ENCODE peak calls at places on chromosomes 6 and 20, in seven cellular contexts. One of them, this sample, is unnamed. For H3K4me1, the result is how much of the 10 kb centered on the place peaks cover.

GRCh38 chr6:168871535-168872106 is 382.0 kb downstream of the THBS2 start:
- DNase-seq in body of pancreas: peak
- DNase-seq in ovary: no peak
- DNase-seq in A549: no peak
- DNase-seq in adrenal gland: no peak
- DNase-seq in GM12878: no peak
- DNase-seq in heart left ventricle: no peak
- DNase-seq in this sample: no peak

GRCh38 chr6:166646716-166647115 is 19.7 kb upstream of the RPS6KA2 start:
- DNase-seq in adrenal gland: no peak
- DNase-seq in ovary: no peak
- DNase-seq in A549: no peak
- DNase-seq in body of pancreas: peak
- DNase-seq in heart left ventricle: no peak
- DNase-seq in GM12878: no peak
- DNase-seq in this sample: no peak

GRCh38 chr20:8438748-8439147 is 306.7 kb downstream of the PLCB1 start:
- DNase-seq in A549: no peak
- DNase-seq in heart left ventricle: no peak
- DNase-seq in adrenal gland: no peak
- DNase-seq in ovary: no peak
- DNase-seq in GM12878: no peak
- DNase-seq in body of pancreas: no peak
- DNase-seq in this sample: no peak

GRCh38 chr6:114997813-114998292 is 655.0 kb upstream of the HS3ST5 start:
- DNase-seq in ovary: no peak
- DNase-seq in adrenal gland: no peak
- DNase-seq in A549: peak
- DNase-seq in body of pancreas: no peak
- DNase-seq in heart left ventricle: no peak
- DNase-seq in GM12878: peak
- DNase-seq in this sample: no peak

GRCh38 chr20:17969276-17969883 is 562 bp downstream of the MGME1 start:
- DNase-seq in body of pancreas: peak
- DNase-seq in ovary: no peak
- DNase-seq in A549: peak
- DNase-seq in adrenal gland: peak
- DNase-seq in GM12878: no peak
- DNase-seq in heart left ventricle: peak
- DNase-seq in this sample: peak

GRCh38 chr6:24743265-24743943 is 24.4 kb upstream of the C6orf62 start:
- DNase-seq in A549: peak
- DNase-seq in ovary: no peak
- DNase-seq in GM12878: peak
- DNase-seq in heart left ventricle: no peak
- DNase-seq in adrenal gland: peak
- DNase-seq in body of pancreas: peak
- DNase-seq in this sample: no peak

GRCh38 chr6:15457903-15458530 is 204.8 kb downstream of the DTNBP1 start:
- DNase-seq in adrenal gland: no peak
- DNase-seq in ovary: no peak
- DNase-seq in GM12878: peak
- DNase-seq in A549: no peak
- DNase-seq in heart left ventricle: no peak
- DNase-seq in body of pancreas: no peak
- DNase-seq in this sample: no peak

GRCh38 chr6:169782966-169783760 is 31.7 kb downstream of the ERMARD start:
- DNase-seq in adrenal gland: peak
- DNase-seq in GM12878: no peak
- DNase-seq in heart left ventricle: no peak
- DNase-seq in body of pancreas: no peak
- DNase-seq in A549: no peak
- DNase-seq in ovary: no peak
- DNase-seq in this sample: no peak

GRCh38 chr6:150697515-150697914 is 97.8 kb downstream of the PLEKHG1 start:
- DNase-seq in adrenal gland: no peak
- DNase-seq in heart left ventricle: no peak
- DNase-seq in GM12878: no peak
- DNase-seq in body of pancreas: no peak
- DNase-seq in ovary: no peak
- DNase-seq in A549: peak
- DNase-seq in this sample: no peak

GRCh38 chr20:52105045-52105572 is 86.5 kb downstream of the ZFP64 start:
- DNase-seq in GM12878: no peak
- DNase-seq in body of pancreas: peak
- DNase-seq in A549: peak
- DNase-seq in adrenal gland: no peak
- DNase-seq in ovary: peak
- DNase-seq in heart left ventricle: no peak
- DNase-seq in this sample: no peak

GRCh38 chr6:24524801-24525200 is 30.0 kb downstream of the ALDH5A1 start:
- DNase-seq in heart left ventricle: no peak
- DNase-seq in adrenal gland: no peak
- DNase-seq in A549: peak
- DNase-seq in body of pancreas: no peak
- DNase-seq in ovary: no peak
- DNase-seq in GM12878: no peak
- DNase-seq in this sample: no peak

GRCh38 chr6:2111162-2111677 is 134.2 kb downstream of the GMDS start:
- DNase-seq in body of pancreas: no peak
- DNase-seq in heart left ventricle: no peak
- DNase-seq in GM12878: peak
- DNase-seq in A549: peak
- DNase-seq in ovary: no peak
- DNase-seq in adrenal gland: no peak
- DNase-seq in this sample: no peak

GRCh38 chr6:41336824-41337223 is 1.4 kb downstream of the NCR2 start:
- DNase-seq in heart left ventricle: no peak
- DNase-seq in ovary: no peak
- DNase-seq in A549: no peak
- DNase-seq in GM12878: no peak
- DNase-seq in adrenal gland: no peak
- DNase-seq in body of pancreas: no peak
- DNase-seq in this sample: no peak

GRCh38 chr20:2326046-2326445 is 30.2 kb downstream of the TGM3 start:
- DNase-seq in A549: no peak
- DNase-seq in heart left ventricle: no peak
- DNase-seq in adrenal gland: no peak
- DNase-seq in GM12878: no peak
- DNase-seq in ovary: no peak
- DNase-seq in body of pancreas: no peak
- DNase-seq in this sample: no peak

GRCh38 chr6:169668203-169668847 is 33.5 kb downstream of the WDR27 start:
- DNase-seq in body of pancreas: no peak
- DNase-seq in GM12878: no peak
- DNase-seq in heart left ventricle: no peak
- DNase-seq in A549: no peak
- DNase-seq in adrenal gland: no peak
- DNase-seq in ovary: no peak
- DNase-seq in this sample: no peak

GRCh38 chr6:125728739-125729138 is 20.7 kb upstream of the HEY2 start:
- DNase-seq in body of pancreas: peak
- DNase-seq in GM12878: no peak
- DNase-seq in adrenal gland: no peak
- DNase-seq in heart left ventricle: no peak
- DNase-seq in A549: no peak
- DNase-seq in ovary: no peak
- DNase-seq in this sample: no peak

GRCh38 chr6:39231386-39231785 is 2.1 kb upstream of the KCNK5 start:
- DNase-seq in heart left ventricle: no peak
- DNase-seq in body of pancreas: no peak
- DNase-seq in A549: no peak
- DNase-seq in adrenal gland: no peak
- DNase-seq in GM12878: no peak
- DNase-seq in ovary: no peak
- DNase-seq in this sample: no peak

GRCh38 chr6:142459267-142459666 is 157.5 kb downstream of the ADGRG6 start:
- DNase-seq in heart left ventricle: no peak
- DNase-seq in A549: no peak
- DNase-seq in body of pancreas: no peak
- DNase-seq in GM12878: no peak
- DNase-seq in ovary: no peak
- DNase-seq in adrenal gland: no peak
- DNase-seq in this sample: no peak

GRCh38 chr6:96570053-96570452 is 7.1 kb downstream of the FHL5 start:
- DNase-seq in heart left ventricle: no peak
- DNase-seq in ovary: no peak
- DNase-seq in body of pancreas: no peak
- DNase-seq in GM12878: no peak
- DNase-seq in adrenal gland: no peak
- DNase-seq in A549: no peak
- DNase-seq in this sample: no peak

GRCh38 chr6:25369450-25370086 is 90.4 kb downstream of the CARMIL1 start:
- DNase-seq in GM12878: no peak
- DNase-seq in adrenal gland: no peak
- DNase-seq in ovary: no peak
- DNase-seq in body of pancreas: peak
- DNase-seq in A549: no peak
- DNase-seq in heart left ventricle: no peak
- DNase-seq in this sample: peak

GRCh38 chr6:167956983-167957492 is 40.4 kb upstream of the KIF25 start:
- DNase-seq in A549: peak
- DNase-seq in adrenal gland: no peak
- DNase-seq in GM12878: no peak
- DNase-seq in ovary: no peak
- DNase-seq in body of pancreas: no peak
- DNase-seq in heart left ventricle: no peak
- DNase-seq in this sample: no peak

GRCh38 chr6:105757512-105758200 is 328.5 kb upstream of the PRDM1 start:
- DNase-seq in adrenal gland: no peak
- DNase-seq in heart left ventricle: no peak
- DNase-seq in GM12878: peak
- DNase-seq in ovary: no peak
- DNase-seq in A549: no peak
- DNase-seq in body of pancreas: no peak
- DNase-seq in this sample: peak

GRCh38 chr6:125529061-125529460 is 220.4 kb upstream of the HEY2 start:
- DNase-seq in GM12878: no peak
- DNase-seq in ovary: no peak
- DNase-seq in A549: no peak
- DNase-seq in body of pancreas: no peak
- DNase-seq in heart left ventricle: no peak
- DNase-seq in adrenal gland: no peak
- DNase-seq in this sample: no peak

GRCh38 chr6:168499045-168499650 is 58.2 kb downstream of the SMOC2 start:
- DNase-seq in body of pancreas: no peak
- DNase-seq in A549: no peak
- DNase-seq in adrenal gland: no peak
- DNase-seq in heart left ventricle: no peak
- DNase-seq in ovary: no peak
- DNase-seq in GM12878: no peak
- DNase-seq in this sample: no peak

GRCh38 chr6:11277275-11278206 is 45.1 kb upstream of the NEDD9 start:
- DNase-seq in A549: peak
- DNase-seq in heart left ventricle: peak
- DNase-seq in adrenal gland: peak
- DNase-seq in body of pancreas: peak
- DNase-seq in GM12878: peak
- DNase-seq in ovary: peak
- DNase-seq in this sample: no peak
- H3K4me1 ChIP-seq in A549: half or more
- H3K4me1 ChIP-seq in heart left ventricle: under half
- H3K4me1 ChIP-seq in adrenal gland: under half
- H3K4me1 ChIP-seq in body of pancreas: under half
- H3K4me1 ChIP-seq in GM12878: under half
- H3K4me1 ChIP-seq in ovary: under half
- H3K4me1 ChIP-seq in this sample: under half

GRCh38 chr20:43460830-43461200 is 3.1 kb downstream of the SRSF6 start:
- DNase-seq in adrenal gland: no peak
- DNase-seq in heart left ventricle: no peak
- DNase-seq in A549: no peak
- DNase-seq in ovary: no peak
- DNase-seq in body of pancreas: no peak
- DNase-seq in GM12878: no peak
- DNase-seq in this sample: no peak
- TF ChIP-seq POLR2A in adrenal gland: no peak
- TF ChIP-seq POLR2A in heart left ventricle: no peak
- TF ChIP-seq POLR2A in A549: no peak
- TF ChIP-seq POLR2A in ovary: no peak
- TF ChIP-seq POLR2A in body of pancreas: no peak
- TF ChIP-seq POLR2A in GM12878: no peak
- TF ChIP-seq POLR2A in this sample: no peak

DNA sequence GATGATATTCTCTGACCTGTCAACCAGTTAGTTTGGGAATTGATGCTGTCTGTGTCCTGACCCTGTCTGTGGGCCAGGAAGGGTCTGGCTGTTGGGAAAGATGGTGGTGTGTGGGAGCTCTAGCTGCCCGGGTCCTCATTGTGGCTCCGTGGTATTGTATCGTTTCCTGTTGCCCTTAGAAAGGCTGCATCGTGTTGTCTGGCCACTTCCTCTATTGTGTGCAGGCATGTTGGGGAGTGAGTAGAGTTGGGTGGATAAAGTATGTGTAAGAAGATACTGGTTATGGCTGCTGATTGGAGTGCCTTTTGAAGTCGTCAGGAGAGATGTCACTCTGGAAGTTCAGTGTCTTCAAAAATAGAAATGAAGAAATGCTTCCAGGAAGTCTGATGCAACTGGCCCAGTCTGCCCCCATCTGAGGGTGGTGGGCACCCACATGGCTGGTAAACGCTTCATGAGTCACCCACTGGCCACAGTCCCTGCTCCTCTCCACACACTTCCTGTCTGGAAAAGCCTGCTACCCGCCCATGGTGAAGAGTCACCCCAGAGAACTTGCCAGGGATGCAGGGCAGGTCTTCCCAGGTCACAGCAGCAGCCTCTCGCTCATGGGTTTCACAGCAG is 27.9 kb downstream of the PPARD start:
- DNase-seq in body of pancreas: peak
- DNase-seq in adrenal gland: peak
- DNase-seq in heart left ventricle: peak
- DNase-seq in ovary: peak
- DNase-seq in A549: peak
- DNase-seq in GM12878: no peak
- DNase-seq in this sample: peak
- H3K4me3 ChIP-seq in body of pancreas: no peak
- H3K4me3 ChIP-seq in adrenal gland: no peak
- H3K4me3 ChIP-seq in heart left ventricle: peak
- H3K4me3 ChIP-seq in ovary: no peak
- H3K4me3 ChIP-seq in A549: no peak
- H3K4me3 ChIP-seq in GM12878: peak
- H3K4me3 ChIP-seq in this sample: no peak

GRCh38 chr6:37499433-37500293 is at the start of gene CCDC167:
- DNase-seq in ovary: peak
- DNase-seq in GM12878: peak
- DNase-seq in body of pancreas: peak
- DNase-seq in heart left ventricle: peak
- DNase-seq in adrenal gland: peak
- DNase-seq in A549: peak
- DNase-seq in this sample: peak
- H3K4me1 ChIP-seq in ovary: under half
- H3K4me1 ChIP-seq in GM12878: under half
- H3K4me1 ChIP-seq in body of pancreas: under half
- H3K4me1 ChIP-seq in heart left ventricle: under half
- H3K4me1 ChIP-seq in adrenal gland: under half
- H3K4me1 ChIP-seq in A549: under half
- H3K4me1 ChIP-seq in this sample: under half

GRCh38 chr20:5001174-5002076 is at the start of gene SLC23A2:
- DNase-seq in heart left ventricle: peak
- DNase-seq in GM12878: no peak
- DNase-seq in adrenal gland: peak
- DNase-seq in ovary: peak
- DNase-seq in A549: peak
- DNase-seq in body of pancreas: peak
- DNase-seq in this sample: peak
- TF ChIP-seq POLR2A in heart left ventricle: no peak
- TF ChIP-seq POLR2A in GM12878: peak
- TF ChIP-seq POLR2A in adrenal gland: peak
- TF ChIP-seq POLR2A in ovary: no peak
- TF ChIP-seq POLR2A in A549: peak
- TF ChIP-seq POLR2A in body of pancreas: no peak
- TF ChIP-seq POLR2A in this sample: no peak

This sample was measured in transverse colon.